ENCODE peak calls at places on chromosome 17, in nine cellular contexts. K is esophagus squamous epithelium, M is fibroblast of lung, U is small intestine, E is aorta, T is iPS DF 6.9, Z is GM23248, G is AG04450, Y is stomach. A is an unnamed sample. For H3K27me3, the result is how much of the 10 kb centered on the place peaks cover.

GRCh38 chr17:30113213-30113612 is 3.4 kb upstream of the NSRP1 start:
- DNase-seq in K (no peak), M (peak), U (peak), E (no peak), T (no peak), Z (no peak), G (no peak), Y (peak), A (no peak)

GRCh38 chr17:6970992-6971391 is 24.9 kb upstream of the ALOX12 start:
- DNase-seq in K (no peak), M (no peak), U (no peak), E (no peak), T (no peak), Z (no peak), G (no peak), Y (no peak), A (no peak)

GRCh38 chr17:48241131-48241591 is 133.6 kb downstream of the SNX11 start:
- DNase-seq in K (no peak), M (peak), U (peak), E (peak), T (no peak), Z (peak), G (no peak), Y (no peak), A (no peak)

GRCh38 chr17:73349138-73349537 is 37.3 kb upstream of the CDC42EP4 start:
- DNase-seq in K (no peak), M (no peak), U (no peak), E (no peak), T (no peak), Z (no peak), G (no peak), Y (no peak), A (no peak)

GRCh38 chr17:20852541-20853370 is 190.1 kb downstream of the USP22 start:
- DNase-seq in K (no peak), M (peak), U (no peak), E (no peak), T (no peak), Z (peak), G (no peak), Y (no peak), A (peak)

GRCh38 chr17:1580979-1581676 is 18.5 kb upstream of the PITPNA start:
- DNase-seq in K (no peak), M (no peak), U (peak), E (no peak), T (no peak), Z (no peak), G (no peak), Y (peak), A (no peak)

GRCh38 chr17:4566785-4567184 is 6.4 kb upstream of the GGT6 start:
- DNase-seq in K (no peak), M (peak), U (peak), E (no peak), T (peak), Z (peak), G (no peak), Y (peak), A (peak)

GRCh38 chr17:10843806-10844205 is 5.9 kb upstream of the PIRT start:
- DNase-seq in K (no peak), M (peak), U (peak), E (no peak), T (no peak), Z (peak), G (no peak), Y (peak), A (no peak)

GRCh38 chr17:35559495-35559894 is 1.1 kb downstream of the SLFN14 start:
- DNase-seq in K (no peak), M (no peak), U (no peak), E (no peak), T (no peak), Z (no peak), G (no peak), Y (no peak), A (no peak)

GRCh38 chr17:56109811-56110210 is 43.5 kb upstream of the ANKFN1 start:
- DNase-seq in K (no peak), M (no peak), U (no peak), E (no peak), T (no peak), Z (no peak), G (no peak), Y (no peak), A (no peak)

GRCh38 chr17:72104164-72104862 is 16.5 kb upstream of the SOX9 start:
- DNase-seq in K (no peak), M (peak), U (no peak), E (no peak), T (no peak), Z (no peak), G (no peak), Y (no peak), A (no peak)

GRCh38 chr17:70181376-70181775 is 12.0 kb downstream of the KCNJ2 start:
- DNase-seq in K (no peak), M (peak), U (no peak), E (no peak), T (no peak), Z (no peak), G (no peak), Y (no peak), A (no peak)

GRCh38 chr17:29107933-29108805 is 65.2 kb downstream of the PIPOX start:
- DNase-seq in K (no peak), M (peak), U (no peak), E (no peak), T (no peak), Z (no peak), G (no peak), Y (peak), A (no peak)

GRCh38 chr17:72266099-72266852 is 145.5 kb downstream of the SOX9 start:
- DNase-seq in K (no peak), M (no peak), U (no peak), E (no peak), T (no peak), Z (no peak), G (no peak), Y (no peak), A (no peak)

GRCh38 chr17:14048169-14048568 is 21.1 kb upstream of the COX10 start:
- DNase-seq in K (no peak), M (no peak), U (peak), E (no peak), T (no peak), Z (peak), G (no peak), Y (no peak), A (no peak)

GRCh38 chr17:21774263-21774662 is 81.9 kb downstream of the KCNJ18 start:
- DNase-seq in K (no peak), M (no peak), U (no peak), E (no peak), T (no peak), Z (no peak), G (no peak), Y (no peak), A (no peak)

GRCh38 chr17:44204453-44204882 is 4.8 kb upstream of the ATXN7L3 start:
- DNase-seq in K (no peak), M (peak), U (peak), E (no peak), T (no peak), Z (peak), G (no peak), Y (no peak), A (no peak)

GRCh38 chr17:41532947-41533570 is 5.0 kb upstream of the KRT19 start:
- DNase-seq in K (no peak), M (no peak), U (peak), E (peak), T (no peak), Z (no peak), G (no peak), Y (no peak), A (no peak)

GRCh38 chr17:67532326-67532871 is 155.3 kb downstream of the PITPNC1 start:
- DNase-seq in K (no peak), M (no peak), U (no peak), E (no peak), T (no peak), Z (no peak), G (no peak), Y (no peak), A (no peak)

GRCh38 chr17:13541032-13541480 is 60.7 kb downstream of the HS3ST3A1 start:
- DNase-seq in K (no peak), M (peak), U (no peak), E (no peak), T (no peak), Z (peak), G (peak), Y (no peak), A (no peak)

GRCh38 chr17:68981288-68981687 is 26.1 kb upstream of the ABCA8 start:
- DNase-seq in K (no peak), M (peak), U (peak), E (peak), T (no peak), Z (peak), G (peak), Y (peak), A (no peak)

GRCh38 chr17:79728908-79729471 is 1.8 kb upstream of the ENPP7 start:
- DNase-seq in K (no peak), M (no peak), U (no peak), E (peak), T (no peak), Z (no peak), G (no peak), Y (no peak), A (no peak)

GRCh38 chr17:74935048-74935447 is 650 bp upstream of the OTOP3 start:
- DNase-seq in K (no peak), M (no peak), U (no peak), E (no peak), T (no peak), Z (no peak), G (no peak), Y (no peak), A (no peak)

GRCh38 chr17:5485270-5486205 is at the start of gene DERL2:
- DNase-seq in K (peak), M (peak), U (no peak), E (no peak), T (no peak), Z (peak), G (no peak), Y (no peak), A (no peak)

GRCh38 chr17:43547659-43548256 is 1.6 kb upstream of the ETV4 start:
- DNase-seq in K (no peak), M (no peak), U (no peak), E (no peak), T (no peak), Z (no peak), G (no peak), Y (no peak), A (no peak)

GRCh38 chr17:72122668-72123495 is 2.1 kb downstream of the SOX9 start:
- DNase-seq in K (no peak), M (peak), U (peak), E (peak), T (no peak), Z (peak), G (no peak), Y (peak), A (no peak)

GRCh38 chr17:9199474-9200196 is 178.3 kb downstream of the NTN1 start:
- DNase-seq in K (no peak), M (peak), U (no peak), E (no peak), T (no peak), Z (peak), G (no peak), Y (no peak), A (no peak)

GRCh38 chr17:28896491-28896883 is 1.0 kb downstream of the FLOT2 start:
- DNase-seq in K (no peak), M (peak), U (no peak), E (no peak), T (no peak), Z (peak), G (no peak), Y (no peak), A (no peak)

GRCh38 chr17:27572665-27573064 is 58.3 kb upstream of the LGALS9 start:
- DNase-seq in K (no peak), M (peak), U (no peak), E (no peak), T (no peak), Z (peak), G (no peak), Y (no peak), A (no peak)

GRCh38 chr17:58991718-58992331 is 114.9 kb downstream of the TRIM37 start:
- DNase-seq in K (no peak), M (peak), U (peak), E (no peak), T (no peak), Z (peak), G (no peak), Y (peak), A (no peak)

GRCh38 chr17:57902117-57902799 is 52.4 kb upstream of the MRPS23 start:
- DNase-seq in K (no peak), M (peak), U (no peak), E (no peak), T (no peak), Z (no peak), G (no peak), Y (no peak), A (no peak)

GRCh38 chr17:2034806-2035548 is 5.0 kb downstream of the DPH1 start:
- DNase-seq in K (no peak), M (peak), U (no peak), E (no peak), T (no peak), Z (peak), G (no peak), Y (no peak), A (no peak)

GRCh38 chr17:3025421-3026124 is 37.8 kb downstream of the OR1D5 start:
- DNase-seq in K (no peak), M (no peak), U (no peak), E (peak), T (no peak), Z (no peak), G (no peak), Y (no peak), A (no peak)

GRCh38 chr17:39739020-39739884 is 1.5 kb downstream of the GRB7 start:
- DNase-seq in K (no peak), M (no peak), U (peak), E (peak), T (no peak), Z (peak), G (no peak), Y (peak), A (no peak)

GRCh38 chr17:30555942-30556341 is 78.7 kb downstream of the GOSR1 start:
- DNase-seq in K (no peak), M (no peak), U (no peak), E (no peak), T (no peak), Z (no peak), G (no peak), Y (peak), A (no peak)

GRCh38 chr17:28827672-28828071 is 14.9 kb downstream of the FAM222B start:
- DNase-seq in K (no peak), M (no peak), U (no peak), E (no peak), T (no peak), Z (no peak), G (no peak), Y (no peak), A (no peak)

GRCh38 chr17:28745777-28746473 is 2.1 kb downstream of the TRAF4 start:
- DNase-seq in K (no peak), M (no peak), U (peak), E (peak), T (no peak), Z (peak), G (no peak), Y (peak), A (no peak)

GRCh38 chr17:36945160-36945559 is 3.6 kb upstream of the AATF start:
- DNase-seq in K (no peak), M (no peak), U (no peak), E (no peak), T (no peak), Z (no peak), G (no peak), Y (no peak), A (no peak)
- H3K27me3 ChIP-seq in K (half or more), M (half or more), U (under half), E (under half), T (half or more), Z (half or more), G (half or more), Y (half or more), A (half or more)

DNA sequence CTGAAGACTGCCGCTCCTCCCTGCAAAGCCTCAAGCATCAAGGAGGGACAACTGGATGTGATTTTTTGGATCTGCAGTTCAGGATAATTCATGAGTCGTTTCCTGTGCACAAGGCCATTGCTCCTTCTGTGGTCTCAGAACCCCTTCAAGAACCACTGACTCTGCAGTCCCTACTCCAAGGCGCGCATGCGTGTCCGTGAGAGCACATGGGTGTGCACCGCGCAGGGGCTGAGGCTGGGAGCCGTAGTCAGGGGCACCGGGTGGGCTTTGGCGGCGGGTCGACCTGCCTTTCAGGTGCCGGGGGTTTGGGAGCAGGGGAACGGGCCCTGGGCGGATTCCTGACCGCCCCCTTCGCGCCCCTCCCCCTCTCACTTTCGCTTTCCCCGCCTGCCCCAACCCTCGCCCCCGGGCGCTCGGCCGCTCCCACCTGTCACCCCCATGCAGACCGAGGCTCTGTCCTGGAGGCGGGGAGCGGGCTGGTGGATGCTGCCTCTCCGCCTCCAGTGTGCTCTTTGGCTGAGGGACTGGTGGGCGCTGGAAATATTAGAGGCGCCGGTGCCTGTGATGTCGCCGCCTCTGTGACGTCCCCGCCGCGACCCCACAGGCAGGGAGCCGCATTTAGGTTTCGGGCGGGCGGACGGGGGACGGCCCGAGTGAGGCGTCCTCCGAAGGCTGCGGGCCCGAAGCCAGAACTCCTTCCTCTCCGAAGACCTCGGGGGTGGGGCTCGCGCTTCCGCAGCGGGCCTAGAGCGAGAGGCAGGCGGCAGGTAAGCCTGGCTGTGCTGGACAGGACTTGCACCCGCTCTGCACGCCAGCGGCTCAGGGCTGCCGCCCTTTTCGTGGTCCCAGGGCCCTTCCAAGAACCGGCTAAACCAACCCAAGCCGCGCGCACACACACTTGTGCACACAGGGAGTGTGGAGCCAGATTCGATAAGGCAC is at the start of gene SPATA32:
- DNase-seq in K (no peak), M (peak), U (peak), E (peak), T (no peak), Z (peak), G (no peak), Y (peak), A (peak)
- H3K4me3 ChIP-seq in K (peak), M (peak), U (peak), E (peak), T (peak), Z (peak), G (peak), Y (peak), A (no peak)

DNA sequence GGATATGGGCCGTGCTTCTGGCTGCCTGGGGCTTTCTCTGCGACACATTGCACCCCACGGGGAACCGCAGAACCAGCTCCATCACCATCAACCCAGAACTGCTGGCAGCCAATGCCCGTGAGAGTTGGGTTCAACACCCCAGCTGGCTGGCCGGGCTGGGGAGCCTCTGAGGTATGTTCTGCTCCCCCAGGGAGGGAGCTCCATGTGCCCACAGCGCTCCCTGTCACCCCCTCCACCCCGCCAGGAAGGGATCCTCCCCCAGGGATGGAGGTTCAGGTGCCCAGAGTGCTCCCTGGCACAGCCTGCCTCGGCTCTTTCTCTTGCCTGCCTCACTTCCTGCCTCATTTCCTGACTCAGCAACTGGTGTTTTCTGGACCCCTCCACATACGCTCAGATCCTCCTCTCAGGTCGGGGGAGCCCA is 24.2 kb upstream of the MPRIP start:
- DNase-seq in K (no peak), M (no peak), U (no peak), E (no peak), T (no peak), Z (no peak), G (no peak), Y (no peak), A (no peak)
- H3K27me3 ChIP-seq in K (under half), M (under half), U (under half), E (under half), T (under half), Z (under half), G (under half), Y (under half), A (under half)

GRCh38 chr17:81912441-81913309 is 1.5 kb upstream of the PCYT2 start:
- DNase-seq in K (no peak), M (no peak), U (peak), E (no peak), T (no peak), Z (no peak), G (no peak), Y (peak), A (no peak)
- H3K4me3 ChIP-seq in K (no peak), M (no peak), U (no peak), E (no peak), T (no peak), Z (no peak), G (no peak), Y (peak), A (no peak)

GRCh38 chr17:49459401-49459984 is 35.6 kb upstream of the NGFR start:
- DNase-seq in K (no peak), M (no peak), U (no peak), E (no peak), T (no peak), Z (no peak), G (no peak), Y (no peak), A (no peak)
- H3K27me3 ChIP-seq in K (under half), M (under half), U (under half), E (under half), T (under half), Z (under half), G (under half), Y (half or more), A (under half)